ENCODE peak calls at places on chromosomes 13 and 19, in four cellular contexts. T is tibial nerve, D is endothelial cell, P is upper lobe of left lung. F is an unnamed sample.
A peak's percentile ranks its signal among the peaks of the same experiment; 100 is the strongest.

GRCh38 chr19:33905473-33905936 is 108.8 kb downstream of the KCTD15 start:
- DNase-seq in T (no peak), D (peak; percentile 73), P (no peak), F (peak; percentile 45)

GRCh38 chr19:45076851-45077730 is 813 bp upstream of the ZNF296 start:
- DNase-seq in T (no peak), D (no peak), P (no peak), F (no peak)

GRCh38 chr19:45515081-45515624 is 7.9 kb downstream of the VASP start:
- DNase-seq in T (peak; percentile 56), D (no peak), P (peak; percentile 87), F (no peak)

GRCh38 chr19:11234486-11235075 is 4.8 kb upstream of the ANGPTL8 start:
- DNase-seq in T (no peak), D (no peak), P (no peak), F (no peak)

GRCh38 chr19:55661826-55662225 is 7.0 kb downstream of the U2AF2 start:
- DNase-seq in T (no peak), D (no peak), P (no peak), F (no peak)

GRCh38 chr19:8462601-8463000 is 17.8 kb downstream of the HNRNPM start:
- DNase-seq in T (no peak), D (no peak), P (no peak), F (no peak)

GRCh38 chr13:110152351-110152750 is 154.6 kb downstream of the COL4A1 start:
- DNase-seq in T (no peak), D (no peak), P (no peak), F (no peak)

GRCh38 chr13:21813110-21813509 is 142.2 kb downstream of the FGF9 start:
- DNase-seq in T (no peak), D (no peak), P (no peak), F (no peak)

GRCh38 chr13:50677687-50678463 is 165.6 kb downstream of the DLEU7 start:
- DNase-seq in T (no peak), D (no peak), P (no peak), F (no peak)

GRCh38 chr19:1259206-1259872 is 9.8 kb upstream of the CIRBP start:
- DNase-seq in T (no peak), D (peak; percentile 68), P (peak; percentile 91), F (no peak)

GRCh38 chr13:42486711-42487198 is 87.2 kb upstream of the TNFSF11 start:
- DNase-seq in T (no peak), D (no peak), P (no peak), F (no peak)

GRCh38 chr13:27371932-27372331 is 52.5 kb upstream of the GTF3A start:
- DNase-seq in T (no peak), D (no peak), P (no peak), F (no peak)

GRCh38 chr19:53982056-53982455 is 9.4 kb upstream of the CACNG6 start:
- DNase-seq in T (no peak), D (peak; percentile 38), P (no peak), F (no peak)

GRCh38 chr19:47225746-47226425 is 5.1 kb downstream of the BBC3 start:
- DNase-seq in T (peak; percentile 79), D (peak; percentile 89), P (peak; percentile 87), F (peak; percentile 92)

GRCh38 chr13:33138441-33138840 is 122.2 kb downstream of the KL start:
- DNase-seq in T (no peak), D (no peak), P (no peak), F (no peak)

GRCh38 chr19:34501339-34502320 is 20.1 kb downstream of the WTIP start:
- DNase-seq in T (peak; percentile 93), D (peak; percentile 100), P (peak; percentile 94), F (peak; percentile 79)

GRCh38 chr13:54627973-54628372 is 1599.4 kb downstream of the OLFM4 start:
- DNase-seq in T (no peak), D (no peak), P (no peak), F (no peak)

GRCh38 chr19:8500158-8500557 is 2.3 kb downstream of the PRAM1 start:
- DNase-seq in T (no peak), D (no peak), P (peak; percentile 59), F (no peak)

GRCh38 chr13:42654212-42654611 is 80.3 kb downstream of the TNFSF11 start:
- DNase-seq in T (no peak), D (no peak), P (no peak), F (no peak)

GRCh38 chr13:114244637-114245036 is 9.9 kb downstream of the CDC16 start:
- DNase-seq in T (no peak), D (no peak), P (no peak), F (no peak)

GRCh38 chr13:111902726-111903125 is 164.2 kb upstream of the SOX1 start:
- DNase-seq in T (no peak), D (no peak), P (no peak), F (no peak)

GRCh38 chr13:99614465-99614885 is 113.2 kb downstream of the TM9SF2 start:
- DNase-seq in T (no peak), D (no peak), P (peak; percentile 25), F (no peak)

GRCh38 chr13:75305057-75305456 is 176.9 kb downstream of the TBC1D4 start:
- DNase-seq in T (no peak), D (no peak), P (no peak), F (no peak)

GRCh38 chr13:102729560-102730275 is 34.9 kb upstream of the METTL21C start:
- DNase-seq in T (no peak), D (no peak), P (no peak), F (no peak)

GRCh38 chr19:50933640-50934039 is 19.2 kb downstream of the KLK5 start:
- DNase-seq in T (no peak), D (no peak), P (no peak), F (no peak)

GRCh38 chr19:40416918-40417713 is 3.9 kb upstream of the PRX start:
- DNase-seq in T (peak; percentile 46), D (peak; percentile 58), P (peak; percentile 62), F (no peak)

GRCh38 chr13:95356916-95357315 is 55.7 kb upstream of the ABCC4 start:
- DNase-seq in T (no peak), D (no peak), P (no peak), F (no peak)

GRCh38 chr19:14979498-14980255 is at the start of gene SLC1A6:
- DNase-seq in T (no peak), D (peak; percentile 47), P (no peak), F (no peak)

GRCh38 chr19:42191855-42192254 is 25.6 kb downstream of the DEDD2 start:
- DNase-seq in T (no peak), D (no peak), P (peak; percentile 81), F (no peak)

GRCh38 chr19:50478901-50479715 is 2.5 kb upstream of the GARIN5A start:
- DNase-seq in T (no peak), D (no peak), P (no peak), F (no peak)

GRCh38 chr13:31485651-31486051 is 253.7 kb upstream of the RXFP2 start:
- DNase-seq in T (no peak), D (no peak), P (no peak), F (no peak)

GRCh38 chr19:3682741-3683404 is 17.4 kb downstream of the PIP5K1C start:
- DNase-seq in T (no peak), D (no peak), P (no peak), F (no peak)

GRCh38 chr19:52237771-52238400 is 31.5 kb upstream of the ZNF766 start:
- DNase-seq in T (peak; percentile 51), D (peak; percentile 53), P (peak; percentile 61), F (peak; percentile 63)

DNA sequence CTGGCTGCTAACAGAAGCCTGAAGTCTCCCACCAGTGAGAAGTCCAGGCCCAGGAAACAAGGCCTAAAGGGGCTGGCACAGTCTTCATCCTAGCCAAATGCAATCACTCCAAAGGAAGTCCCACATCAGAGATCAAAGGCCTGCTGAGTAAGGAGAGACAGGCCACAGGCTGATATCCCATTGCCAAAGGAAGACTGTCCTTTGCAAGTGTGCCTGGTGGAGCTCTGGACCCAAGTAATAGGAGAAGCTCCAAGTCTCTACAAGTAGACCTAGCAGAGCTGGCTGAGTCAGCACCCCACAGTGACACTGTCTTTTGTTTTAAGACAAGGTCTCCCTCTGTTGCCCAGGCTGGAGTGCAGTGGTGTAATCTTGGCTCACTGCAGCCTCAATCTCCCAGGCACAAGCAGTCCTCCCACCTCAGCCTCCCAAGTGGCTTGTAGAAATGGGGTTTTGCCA is 4.5 kb downstream of the DBP start:
- DNase-seq in T (no peak), D (no peak), P (peak; percentile 31), F (no peak)
- TF ChIP-seq CTCF in T (no peak), D (no peak), P (no peak), F (no peak)

DNA sequence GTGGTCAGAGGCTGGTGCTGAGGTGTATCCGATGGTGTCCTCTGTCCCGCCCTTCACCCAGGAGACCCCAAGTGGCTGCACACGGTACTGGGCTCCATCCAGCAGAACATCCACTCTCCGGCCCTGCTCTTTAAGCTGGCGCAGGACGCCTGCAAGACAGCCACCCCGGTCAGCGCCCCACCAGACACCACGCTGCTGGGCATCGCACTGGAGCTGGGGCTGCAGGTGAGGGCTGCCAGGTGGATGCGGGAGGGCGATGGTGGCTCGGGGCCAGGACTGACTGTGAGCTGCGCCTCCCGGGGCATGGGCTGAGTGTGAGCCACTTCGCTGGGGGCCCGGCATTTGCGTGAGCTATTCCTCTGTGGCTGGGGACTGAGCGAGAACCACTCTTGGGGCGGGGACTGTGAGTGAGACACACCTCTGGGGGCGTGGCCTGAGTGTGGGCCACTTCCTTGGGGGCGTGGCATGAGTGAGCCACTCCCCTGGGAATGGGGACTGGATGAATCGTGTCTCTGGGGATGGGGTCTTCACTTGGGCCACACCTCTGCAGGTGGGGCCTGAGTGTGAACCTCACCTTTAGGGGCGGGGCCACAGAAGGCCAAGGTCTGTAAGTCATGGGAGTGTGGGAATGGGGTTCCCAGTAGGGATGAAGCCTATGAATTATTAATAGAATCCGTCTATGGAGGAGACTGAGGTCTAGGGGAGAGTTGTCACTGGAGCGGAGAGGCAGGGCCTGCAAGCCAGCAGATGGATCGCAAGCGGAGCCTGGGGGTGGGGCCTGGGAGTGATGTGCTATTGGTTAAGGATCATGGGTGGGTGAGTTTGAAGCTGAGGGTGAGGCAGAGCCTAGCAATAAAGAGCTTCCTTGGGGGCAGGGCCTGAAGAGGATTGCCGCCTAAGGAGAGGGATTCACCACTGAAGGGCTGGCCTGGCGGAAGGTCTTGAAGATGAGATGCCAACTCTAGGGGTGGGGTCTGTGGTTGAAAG is 30.5 kb downstream of the ZSWIM4 start:
- DNase-seq in T (no peak), D (no peak), P (no peak), F (no peak)
- TF ChIP-seq CTCF in T (no peak), D (no peak), P (no peak), F (no peak)

GRCh38 chr13:24672141-24673132 is 7.8 kb upstream of the ATP12A start:
- DNase-seq in T (no peak), D (no peak), P (no peak), F (no peak)

GRCh38 chr13:24671367-24672117 is 8.7 kb upstream of the ATP12A start:
- DNase-seq in T (peak; percentile 50), D (peak; percentile 61), P (peak; percentile 45), F (no peak)

GRCh38 chr13:24670174-24670573 is 10.0 kb upstream of the ATP12A start:
- DNase-seq in T (no peak), D (no peak), P (peak; percentile 61), F (no peak)

GRCh38 chr13:24668955-24669354 is 11.3 kb upstream of the ATP12A start:
- DNase-seq in T (no peak), D (no peak), P (peak; percentile 81), F (no peak)

DNA sequence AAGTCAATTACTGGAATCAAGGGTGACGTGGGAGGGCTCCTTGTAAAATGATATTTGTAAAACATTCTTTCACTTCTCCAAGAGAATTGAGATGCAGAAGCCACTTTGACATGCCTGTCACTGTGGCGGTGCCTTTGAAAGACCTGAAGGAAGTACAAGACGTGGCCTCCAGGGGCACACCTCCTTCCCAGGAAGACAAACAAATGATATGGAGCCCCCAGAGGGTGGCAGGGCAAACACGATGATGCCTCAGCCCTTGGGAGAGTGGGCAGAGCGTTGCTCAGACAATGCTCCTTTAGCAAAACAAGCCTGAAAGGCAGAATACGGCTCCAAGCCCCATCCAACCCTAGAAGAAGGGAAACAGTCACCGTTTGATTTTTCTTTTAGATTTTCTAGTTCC is 9.3 kb upstream of the ATP12A start:
- DNase-seq in T (no peak), D (peak; percentile 47), P (no peak), F (no peak)
- TF ChIP-seq CTCF in T (no peak), D (peak; percentile 45), P (no peak), F (no peak)

GRCh38 chr13:77776704-77777103 is 79.2 kb downstream of the SLAIN1 start:
- DNase-seq in T (no peak), D (no peak), P (no peak), F (no peak)
- TF ChIP-seq CTCF in T (no peak), D (no peak), P (no peak), F (no peak)